ENCODE peak calls at places on chromosomes 13 and 19, in four cellular contexts. One of them, this sample, is unnamed.

GRCh38 chr19:45584332-45585157 is at the start of gene OPA3:
- DNase-seq in PC-3: peak
- DNase-seq in GM13977: peak
- DNase-seq in progenitor cell of endocrine pancreas: peak
- DNase-seq in this sample: peak

GRCh38 chr19:4061178-4061682 is 5.5 kb downstream of the ZBTB7A start:
- DNase-seq in GM13977: no peak
- DNase-seq in PC-3: peak
- DNase-seq in progenitor cell of endocrine pancreas: no peak
- DNase-seq in this sample: no peak

GRCh38 chr13:48645845-48646244 is 7.9 kb upstream of the CYSLTR2 start:
- DNase-seq in PC-3: no peak
- DNase-seq in progenitor cell of endocrine pancreas: no peak
- DNase-seq in GM13977: no peak
- DNase-seq in this sample: no peak

GRCh38 chr19:14237011-14237941 is 31.3 kb upstream of the ADGRL1 start:
- DNase-seq in PC-3: no peak
- DNase-seq in progenitor cell of endocrine pancreas: no peak
- DNase-seq in GM13977: no peak
- DNase-seq in this sample: no peak

GRCh38 chr19:4586691-4587090 is 27.2 kb upstream of the SEMA6B start:
- DNase-seq in progenitor cell of endocrine pancreas: no peak
- DNase-seq in PC-3: no peak
- DNase-seq in GM13977: no peak
- DNase-seq in this sample: no peak

GRCh38 chr19:7257148-7258041 is 36.8 kb downstream of the INSR start:
- DNase-seq in GM13977: no peak
- DNase-seq in PC-3: peak
- DNase-seq in progenitor cell of endocrine pancreas: peak
- DNase-seq in this sample: no peak

GRCh38 chr19:9863759-9864158 is 28.6 kb downstream of the PIN1 start:
- DNase-seq in progenitor cell of endocrine pancreas: no peak
- DNase-seq in GM13977: no peak
- DNase-seq in PC-3: no peak
- DNase-seq in this sample: no peak

GRCh38 chr13:48184260-48184659 is 48.7 kb upstream of the ITM2B start:
- DNase-seq in GM13977: no peak
- DNase-seq in progenitor cell of endocrine pancreas: no peak
- DNase-seq in PC-3: no peak
- DNase-seq in this sample: peak

GRCh38 chr19:7985481-7985911 is 19.9 kb downstream of the ELAVL1 start:
- DNase-seq in PC-3: no peak
- DNase-seq in GM13977: no peak
- DNase-seq in progenitor cell of endocrine pancreas: no peak
- DNase-seq in this sample: no peak

DNA sequence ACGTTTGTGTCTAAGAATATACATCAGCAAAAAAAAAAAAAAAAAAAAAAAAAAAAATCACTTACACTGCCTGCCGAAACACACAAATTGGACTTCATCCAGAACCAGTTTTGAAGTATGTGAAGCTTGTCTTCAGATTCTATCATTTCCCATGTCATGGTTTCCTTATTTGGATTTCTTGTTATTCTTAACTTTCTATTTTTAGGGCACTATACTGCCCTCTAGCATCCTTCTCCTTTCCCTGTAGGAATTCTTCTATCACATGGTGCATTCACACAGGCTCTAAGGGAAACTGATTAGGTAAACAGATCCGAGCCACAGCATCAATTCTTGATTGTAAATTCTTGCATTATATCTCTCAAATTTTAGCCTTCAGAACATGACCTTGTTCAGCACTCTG is 1507.5 kb downstream of the OLFM4 start:
- DNase-seq in PC-3: peak
- DNase-seq in GM13977: no peak
- DNase-seq in progenitor cell of endocrine pancreas: no peak
- DNase-seq in this sample: no peak
- TF ChIP-seq CTCF in PC-3: peak
- TF ChIP-seq CTCF in GM13977: no peak
- TF ChIP-seq CTCF in progenitor cell of endocrine pancreas: peak
- TF ChIP-seq CTCF in this sample: no peak

GRCh38 chr13:23881408-23881785 is 7.8 kb downstream of the MIPEP start:
- DNase-seq in GM13977: no peak
- DNase-seq in PC-3: no peak
- DNase-seq in progenitor cell of endocrine pancreas: no peak
- DNase-seq in this sample: no peak

GRCh38 chr13:23870356-23871146 is 18.6 kb downstream of the MIPEP start:
- DNase-seq in GM13977: no peak
- DNase-seq in PC-3: peak
- DNase-seq in progenitor cell of endocrine pancreas: no peak
- DNase-seq in this sample: no peak

GRCh38 chr13:23871616-23872220 is 17.5 kb downstream of the MIPEP start:
- DNase-seq in progenitor cell of endocrine pancreas: no peak
- DNase-seq in PC-3: peak
- DNase-seq in GM13977: peak
- DNase-seq in this sample: peak

DNA sequence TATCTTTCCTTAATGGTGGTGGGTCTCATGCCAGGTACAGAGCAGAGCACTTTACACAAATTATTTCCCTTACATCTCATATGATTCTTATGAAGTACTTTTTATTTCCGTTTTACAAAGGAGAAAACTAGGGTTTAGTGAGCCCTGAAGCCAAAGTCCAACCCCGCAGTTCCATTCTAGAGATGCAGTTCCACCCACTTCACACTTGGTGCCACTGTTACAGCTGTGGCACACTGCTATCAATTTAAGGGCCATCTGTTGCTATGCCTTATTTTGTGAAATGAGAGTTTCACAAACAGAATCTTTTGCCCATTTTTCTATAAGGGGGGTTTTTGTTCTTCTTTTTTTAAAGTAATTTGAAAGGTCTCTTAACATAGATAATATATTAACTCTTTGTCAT is 12.9 kb downstream of the MIPEP start:
- DNase-seq in GM13977: no peak
- DNase-seq in PC-3: peak
- DNase-seq in progenitor cell of endocrine pancreas: no peak
- DNase-seq in this sample: no peak
- TF ChIP-seq CTCF in GM13977: peak
- TF ChIP-seq CTCF in PC-3: peak
- TF ChIP-seq CTCF in progenitor cell of endocrine pancreas: peak
- TF ChIP-seq CTCF in this sample: peak

DNA sequence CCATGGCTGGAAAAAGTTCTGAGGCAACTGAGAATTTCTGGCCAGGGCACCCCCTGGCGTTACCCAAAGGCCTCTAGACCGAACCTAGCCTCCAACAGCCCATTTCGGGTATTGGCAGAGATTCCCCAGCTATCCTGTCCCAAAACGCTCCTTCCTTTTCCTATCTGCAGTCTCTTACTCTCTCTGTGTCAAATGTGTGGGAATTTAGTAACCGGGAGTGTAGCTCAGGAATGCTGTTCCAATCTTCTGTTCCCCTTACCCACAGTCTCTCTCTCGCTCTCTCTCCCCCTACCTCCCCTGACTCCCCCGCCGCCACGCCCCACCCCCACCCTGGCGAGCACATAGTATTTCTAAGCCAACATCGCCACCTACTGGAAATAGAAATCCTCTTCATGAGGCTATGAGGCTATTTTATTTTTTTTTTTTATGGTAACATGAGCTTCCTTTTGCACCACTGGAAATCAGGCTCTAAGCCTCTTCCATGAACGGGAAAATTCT is 27.0 kb downstream of the OXGR1 start:
- DNase-seq in PC-3: peak
- DNase-seq in GM13977: no peak
- DNase-seq in progenitor cell of endocrine pancreas: no peak
- DNase-seq in this sample: no peak
- TF ChIP-seq CTCF in PC-3: no peak
- TF ChIP-seq CTCF in GM13977: no peak
- TF ChIP-seq CTCF in progenitor cell of endocrine pancreas: no peak
- TF ChIP-seq CTCF in this sample: no peak

GRCh38 chr19:38335949-38336637 is 463 bp downstream of the CATSPERG start:
- DNase-seq in progenitor cell of endocrine pancreas: peak
- DNase-seq in PC-3: peak
- DNase-seq in GM13977: peak
- DNase-seq in this sample: peak

GRCh38 chr19:38331728-38332127 is 3.9 kb upstream of the CATSPERG start:
- DNase-seq in GM13977: no peak
- DNase-seq in progenitor cell of endocrine pancreas: no peak
- DNase-seq in PC-3: no peak
- DNase-seq in this sample: no peak

GRCh38 chr19:38340927-38341326 is 5.3 kb downstream of the CATSPERG start:
- DNase-seq in progenitor cell of endocrine pancreas: no peak
- DNase-seq in GM13977: no peak
- DNase-seq in PC-3: no peak
- DNase-seq in this sample: no peak

GRCh38 chr19:38337360-38337653 is 1.7 kb downstream of the CATSPERG start:
- DNase-seq in GM13977: no peak
- DNase-seq in progenitor cell of endocrine pancreas: no peak
- DNase-seq in PC-3: no peak
- DNase-seq in this sample: no peak

DNA sequence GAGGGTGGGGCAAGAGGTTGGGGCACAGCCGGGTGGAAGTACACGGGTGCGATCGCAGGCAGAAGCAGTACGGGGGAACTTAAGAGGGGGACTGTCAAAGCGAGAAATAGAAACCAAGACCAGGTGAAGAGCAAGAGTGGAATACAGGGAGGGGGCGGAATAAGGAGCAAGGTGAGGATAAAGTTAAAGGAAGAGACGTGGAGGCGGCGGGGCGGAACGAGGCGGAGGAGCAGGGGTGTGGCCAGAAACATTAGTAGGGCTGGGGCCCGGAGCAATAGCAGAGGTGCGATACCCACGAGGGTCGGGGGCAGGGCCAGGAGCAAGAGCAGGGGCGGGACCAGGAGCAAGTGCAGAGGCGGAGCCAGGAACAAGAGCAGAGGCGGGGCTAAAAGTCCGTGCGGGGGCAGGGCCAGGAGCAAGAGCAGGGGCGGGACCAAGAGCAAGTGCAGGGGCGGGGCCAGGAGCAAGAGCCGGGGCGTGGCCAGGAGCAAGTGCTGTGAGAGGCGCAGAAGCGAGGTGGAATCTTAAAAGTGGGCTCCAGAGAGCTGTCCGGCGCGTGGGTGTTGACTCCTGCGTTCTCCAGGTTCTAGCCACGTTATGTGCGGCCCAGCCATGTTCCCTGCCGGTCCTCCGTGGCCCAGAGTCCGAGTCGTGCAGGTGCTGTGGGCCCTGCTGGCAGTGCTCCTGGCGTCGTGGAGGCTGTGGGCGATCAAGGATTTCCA is 1.2 kb downstream of the CATSPERG start:
- DNase-seq in PC-3: peak
- DNase-seq in GM13977: peak
- DNase-seq in progenitor cell of endocrine pancreas: peak
- DNase-seq in this sample: peak
- TF ChIP-seq CTCF in PC-3: no peak
- TF ChIP-seq CTCF in GM13977: no peak
- TF ChIP-seq CTCF in progenitor cell of endocrine pancreas: no peak
- TF ChIP-seq CTCF in this sample: no peak

DNA sequence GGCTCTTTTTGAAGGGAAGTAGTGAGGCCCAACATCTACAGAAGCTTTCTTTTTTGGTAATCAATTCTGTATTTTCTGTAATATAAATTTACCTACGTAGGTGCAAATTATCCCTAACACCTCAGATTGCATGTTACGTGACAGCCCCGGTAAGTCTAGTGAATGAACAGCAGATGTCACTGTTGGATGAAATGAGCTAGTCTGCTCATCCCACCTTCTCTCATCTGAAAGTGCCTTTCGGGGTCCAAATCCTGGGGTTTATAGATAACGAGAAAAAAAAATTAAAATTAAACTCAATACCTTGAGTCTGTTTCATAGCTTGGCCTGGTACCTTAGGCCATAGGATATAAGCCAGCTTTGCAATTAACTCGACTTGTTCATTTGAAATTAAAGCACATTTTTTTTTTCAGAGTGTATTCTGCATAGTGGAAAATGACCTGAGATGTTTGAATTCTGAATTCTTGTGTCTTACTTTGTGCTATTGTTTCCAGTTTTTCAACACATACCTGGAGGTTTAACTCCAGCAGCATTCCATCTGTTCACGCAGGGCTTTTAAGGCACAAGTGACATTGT is 548.2 kb downstream of the GPC5 start:
- DNase-seq in progenitor cell of endocrine pancreas: no peak
- DNase-seq in PC-3: peak
- DNase-seq in GM13977: peak
- DNase-seq in this sample: peak
- TF ChIP-seq CTCF in progenitor cell of endocrine pancreas: peak
- TF ChIP-seq CTCF in PC-3: peak
- TF ChIP-seq CTCF in GM13977: peak
- TF ChIP-seq CTCF in this sample: peak

DNA sequence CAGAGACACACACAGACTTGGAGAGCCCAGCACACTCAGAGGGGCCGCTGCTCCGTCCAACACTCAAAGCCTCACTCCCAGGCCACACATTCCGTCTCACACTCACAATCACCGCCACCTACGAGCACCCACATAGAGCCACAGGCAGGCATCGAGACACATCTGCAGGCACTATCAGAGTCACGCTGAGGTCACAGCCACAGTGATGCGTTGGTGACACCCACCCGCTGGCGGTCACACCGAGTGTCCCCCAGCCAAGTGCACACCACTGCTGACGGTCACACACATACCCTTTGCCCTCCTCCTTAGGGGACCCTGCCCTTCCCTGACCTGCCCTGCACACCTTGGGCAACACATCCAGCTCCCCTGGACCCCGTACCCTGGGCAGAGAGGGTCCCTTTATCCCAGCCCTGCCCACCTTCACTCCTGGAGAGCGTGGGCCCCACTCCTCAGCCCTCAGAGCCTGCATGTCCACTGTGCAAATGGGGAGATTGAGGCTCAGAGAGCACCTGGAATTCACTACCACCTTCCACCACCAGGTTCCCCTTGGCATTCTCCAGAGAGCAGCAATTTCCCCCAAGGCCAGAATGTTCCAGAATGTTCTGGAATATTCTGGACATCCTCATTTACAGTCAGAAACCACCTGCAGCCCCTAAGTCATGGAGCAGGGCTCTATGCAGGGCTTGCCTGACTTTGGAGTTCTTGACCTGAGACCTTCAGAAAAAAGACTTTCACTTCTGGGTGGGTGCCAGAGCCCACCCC is 5.4 kb downstream of the FUT5 start:
- DNase-seq in progenitor cell of endocrine pancreas: no peak
- DNase-seq in GM13977: no peak
- DNase-seq in PC-3: no peak
- DNase-seq in this sample: no peak
- TF ChIP-seq CTCF in progenitor cell of endocrine pancreas: peak
- TF ChIP-seq CTCF in GM13977: no peak
- TF ChIP-seq CTCF in PC-3: peak
- TF ChIP-seq CTCF in this sample: no peak

GRCh38 chr19:51794865-51795490 is at the start of gene FPR3:
- DNase-seq in PC-3: no peak
- DNase-seq in GM13977: no peak
- DNase-seq in progenitor cell of endocrine pancreas: no peak
- DNase-seq in this sample: no peak
- TF ChIP-seq CTCF in PC-3: no peak
- TF ChIP-seq CTCF in GM13977: no peak
- TF ChIP-seq CTCF in progenitor cell of endocrine pancreas: no peak
- TF ChIP-seq CTCF in this sample: no peak

GRCh38 chr19:1466018-1466460 is 13.0 kb downstream of the C19orf25 start:
- DNase-seq in progenitor cell of endocrine pancreas: no peak
- DNase-seq in GM13977: no peak
- DNase-seq in PC-3: no peak
- DNase-seq in this sample: no peak
- TF ChIP-seq CTCF in progenitor cell of endocrine pancreas: no peak
- TF ChIP-seq CTCF in GM13977: no peak
- TF ChIP-seq CTCF in PC-3: no peak
- TF ChIP-seq CTCF in this sample: no peak

This sample was measured in GM20000.